ENCODE peak calls at places on chromosomes 1 and 21, in seven cellular contexts. L is ovary, J is keratinocyte, Y is OCI-LY7, X is cardiac muscle cell, H is neural progenitor cell, S is uterus. Q is an unnamed sample.

GRCh38 chr1:164914208-164914607 is 355.2 kb downstream of the PBX1 start:
- DNase-seq in H (no peak), S (peak; percentile 33), X (peak; percentile 87), Y (no peak), J (no peak), L (no peak), Q (peak; percentile 81)

GRCh38 chr1:232036161-232036942 is 409.8 kb downstream of the DISC1 start:
- DNase-seq in Y (no peak), S (no peak), X (no peak), H (no peak), L (no peak), J (no peak), Q (no peak)

GRCh38 chr21:30430170-30430655 is at the start of gene KRTAP13-4:
- DNase-seq in J (no peak), H (no peak), S (no peak), L (no peak), X (no peak), Y (no peak), Q (no peak)

GRCh38 chr1:32249831-32250525 is 1.1 kb upstream of the LCK start:
- DNase-seq in Y (peak; percentile 98), J (no peak), H (no peak), L (peak; percentile 50), S (peak; percentile 77), X (no peak), Q (peak; percentile 58)

GRCh38 chr1:171433451-171433850 is 51.9 kb upstream of the PRRC2C start:
- DNase-seq in S (no peak), Y (no peak), X (peak; percentile 23), L (no peak), J (peak; percentile 44), H (no peak), Q (peak; percentile 30)

GRCh38 chr1:53408013-53408754 is 51.0 kb upstream of the DMRTB1 start:
- DNase-seq in J (no peak), Y (no peak), S (no peak), H (no peak), L (no peak), X (no peak), Q (no peak)

GRCh38 chr1:166133276-166133841 is 33.4 kb downstream of the FAM78B start:
- DNase-seq in X (peak; percentile 6), H (peak; percentile 23), Y (peak; percentile 4), J (no peak), L (no peak), S (no peak), Q (peak; percentile 1)

GRCh38 chr1:1167416-1168155 is 6.1 kb upstream of the TTLL10 start:
- DNase-seq in H (no peak), Y (no peak), S (no peak), J (no peak), L (no peak), X (no peak), Q (no peak)

GRCh38 chr1:117036018-117036421 is 24.1 kb upstream of the TTF2 start:
- DNase-seq in Y (no peak), L (no peak), X (no peak), H (no peak), J (no peak), S (no peak), Q (peak; percentile 32)

GRCh38 chr1:239951518-239952130 is 140.1 kb upstream of the FMN2 start:
- DNase-seq in L (peak; percentile 48), X (peak; percentile 71), J (no peak), Y (peak; percentile 62), H (peak; percentile 89), S (peak; percentile 43), Q (peak; percentile 73)

GRCh38 chr1:232634086-232634485 is 4.2 kb upstream of the SIPA1L2 start:
- DNase-seq in S (no peak), Y (peak; percentile 64), J (no peak), X (no peak), H (no peak), L (no peak), Q (no peak)

GRCh38 chr21:23921670-23922418 is 1685.4 kb downstream of the MRPL39 start:
- DNase-seq in H (no peak), X (no peak), L (no peak), Y (no peak), J (no peak), S (no peak), Q (no peak)

GRCh38 chr1:205572426-205572825 is 59.4 kb downstream of the ELK4 start:
- DNase-seq in L (no peak), J (no peak), H (no peak), Y (no peak), S (no peak), X (no peak), Q (no peak)

DNA sequence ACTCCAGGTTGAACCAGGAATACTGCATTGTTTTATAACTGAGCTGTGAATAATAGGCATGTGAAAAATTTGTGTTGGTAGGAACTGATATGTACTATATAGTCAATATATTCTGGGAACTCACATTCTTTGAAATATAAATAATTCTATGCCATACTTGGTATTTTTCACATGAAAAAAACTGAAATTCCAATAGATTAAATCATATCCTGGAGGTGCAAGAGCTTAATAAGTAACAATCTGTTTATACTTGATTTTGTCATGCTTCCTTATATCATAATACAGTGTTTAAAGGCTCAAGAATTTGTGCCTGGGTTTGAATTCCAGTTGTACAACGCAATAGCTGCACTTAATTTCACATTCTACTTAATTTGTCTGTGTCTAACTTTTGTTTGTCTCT is 387.0 kb downstream of the USP25 start:
- DNase-seq in J (no peak), S (no peak), X (peak; percentile 45), H (no peak), L (no peak), Y (no peak), Q (peak; percentile 65)
- H3K4me3 ChIP-seq in J (no peak overlapping the region), S (no peak overlapping the region), X (no peak overlapping the region), H (no peak overlapping the region), L (no peak overlapping the region), Y (no peak overlapping the region), Q (no peak overlapping the region)

GRCh38 chr1:13748610-13749505 is 48.9 kb downstream of the PRDM2 start:
- DNase-seq in X (peak; percentile 98), H (peak; percentile 98), Y (peak; percentile 96), L (peak; percentile 97), J (peak; percentile 62), S (peak; percentile 97), Q (peak; percentile 95)
- TF ChIP-seq CTCF in X (peak; percentile 10), H (peak; percentile 26), Y (peak; percentile 35), L (peak; percentile 26), J (no peak), S (no peak), Q (no peak)

DNA sequence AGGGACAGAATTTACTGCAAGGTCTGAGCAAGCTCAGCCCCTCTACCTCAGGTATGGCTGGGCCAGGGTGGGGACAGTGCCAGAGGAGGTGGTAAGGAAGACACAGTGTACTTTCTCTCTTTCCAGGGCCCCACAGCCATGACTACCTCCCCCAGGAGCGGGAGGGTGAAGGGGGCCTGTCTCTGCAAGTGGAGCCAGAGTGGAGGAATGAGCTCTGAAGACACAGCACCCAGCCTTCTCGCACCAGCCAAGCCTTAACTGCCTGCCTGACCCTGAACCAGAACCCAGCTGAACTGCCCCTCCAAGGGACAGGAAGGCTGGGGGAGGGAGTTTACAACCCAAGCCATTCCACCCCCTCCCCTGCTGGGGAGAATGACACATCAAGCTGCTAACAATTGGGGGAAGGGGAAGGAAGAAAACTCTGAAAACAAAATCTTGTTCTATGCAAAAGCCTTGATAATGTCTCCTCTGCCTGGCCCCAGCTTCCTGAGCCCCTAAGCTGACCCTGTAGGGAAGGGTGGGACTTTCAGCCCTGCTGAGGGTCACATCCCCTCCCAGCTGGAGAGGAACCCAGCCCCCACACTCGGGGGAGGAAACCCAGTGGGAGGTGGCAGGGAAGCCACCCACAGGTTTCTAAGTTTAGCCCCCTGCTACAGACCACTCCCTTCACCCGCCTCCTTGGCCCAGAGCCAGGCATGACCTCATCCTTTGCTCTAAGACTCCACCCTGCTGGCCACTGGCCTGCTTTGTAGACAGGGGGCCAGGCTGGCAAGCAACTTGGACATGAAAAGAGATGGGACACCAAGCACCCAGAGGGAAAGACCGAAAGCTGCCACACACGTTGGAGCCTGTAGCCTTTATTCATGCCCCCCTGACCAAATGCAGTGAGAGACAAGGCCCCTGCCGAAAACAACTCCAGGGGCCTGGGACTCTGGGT is 6.4 kb downstream of the RHOC start:
- DNase-seq in Y (peak; percentile 84), J (no peak), H (no peak), S (peak; percentile 100), X (peak; percentile 97), L (peak; percentile 100), Q (peak; percentile 98)
- H3K4me3 ChIP-seq in Y (peak overlapping the region; percentile 40), J (no peak overlapping the region), H (no peak overlapping the region), S (no peak overlapping the region), X (no peak overlapping the region), L (no peak overlapping the region), Q (no peak overlapping the region)

GRCh38 chr1:189429610-189430009 is 1048.1 kb downstream of the BRINP3 start:
- DNase-seq in S (no peak), H (peak; percentile 78), X (peak; percentile 66), J (no peak), Y (peak; percentile 45), L (no peak), Q (peak; percentile 70)

DNA sequence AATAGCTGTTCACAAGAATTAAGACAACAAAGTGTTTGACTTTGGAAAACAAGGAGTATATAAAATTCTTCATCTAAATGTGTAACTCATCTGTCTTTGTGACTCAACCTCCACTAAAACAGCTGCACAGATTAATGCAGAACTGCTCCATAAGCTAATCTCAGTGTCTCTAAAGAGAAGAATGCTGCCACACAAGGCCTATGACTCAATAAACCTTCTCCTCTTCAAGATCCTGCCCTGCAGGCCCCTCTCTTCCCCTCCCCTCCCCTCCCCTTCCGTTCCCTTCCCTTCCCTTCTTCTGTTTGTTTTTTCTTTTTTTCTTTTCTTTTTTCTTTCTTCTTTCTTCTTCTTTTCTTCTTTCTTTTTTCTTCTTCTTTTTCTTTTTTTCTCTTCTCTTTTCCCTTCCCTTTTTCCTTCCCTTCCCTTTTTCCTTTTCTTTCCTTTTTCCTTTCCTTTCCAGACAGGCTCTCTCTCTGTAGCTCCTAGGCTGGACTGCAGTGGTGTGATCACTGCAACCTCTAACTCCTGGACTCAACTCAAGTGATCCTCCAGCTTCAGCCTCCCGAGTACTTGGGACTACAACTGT is 1052.8 kb downstream of the BRINP3 start:
- DNase-seq in L (no peak), H (peak; percentile 4), X (peak; percentile 21), J (no peak), S (no peak), Y (no peak), Q (no peak)
- TF ChIP-seq CTCF in L (no peak), H (no peak), X (no peak), J (no peak), S (no peak), Y (no peak), Q (no peak)

DNA sequence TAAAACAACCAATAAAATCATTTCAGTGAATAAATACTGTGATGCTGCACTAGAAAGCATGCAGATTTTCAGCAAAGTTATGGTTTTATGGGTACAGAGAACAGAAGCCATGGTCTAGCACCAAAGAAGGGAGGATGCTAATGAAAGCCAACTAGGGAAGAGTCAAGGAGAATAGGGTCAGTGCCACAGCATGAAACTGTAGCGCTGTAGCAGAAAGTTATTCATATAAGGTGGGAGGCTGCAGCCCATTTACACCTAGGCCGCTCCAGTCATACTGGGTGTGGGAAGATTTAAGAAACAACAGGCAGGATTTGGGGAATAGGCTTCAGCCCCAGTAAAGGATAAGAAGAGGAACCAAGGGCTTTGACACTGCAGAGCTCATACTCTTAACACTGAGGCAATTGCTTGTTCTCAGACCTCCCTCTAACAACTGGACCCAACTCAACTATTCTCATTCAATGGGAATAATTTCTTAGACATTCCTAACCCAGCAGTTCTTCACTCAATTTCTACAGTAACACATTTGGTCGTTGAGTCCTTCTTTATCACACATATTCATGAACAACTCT is 4.4 kb downstream of the IFI16 start:
- DNase-seq in L (no peak), J (no peak), H (no peak), S (no peak), Y (no peak), X (no peak), Q (no peak)
- H3K4me3 ChIP-seq in L (no peak overlapping the region), J (no peak overlapping the region), H (no peak overlapping the region), S (no peak overlapping the region), Y (peak overlapping the region; percentile 88), X (no peak overlapping the region), Q (no peak overlapping the region)

Q was measured in fibroblast of pulmonary artery.